ENCODE peak calls at places on chromosomes 1 and 21, in nine cellular contexts. P, V, R, W, N, J, O, B and Y are unnamed samples.

GRCh38 chr1:2983319-2983705 is 38.0 kb upstream of the ACTRT2 start:
- DNase-seq in P (peak), V (no peak), R (no peak), W (no peak), N (no peak), J (no peak), O (no peak), B (no peak), Y (no peak)

GRCh38 chr1:83500987-83501591 is 497.8 kb downstream of the TTLL7 start:
- DNase-seq in P (no peak), V (no peak), R (no peak), W (no peak), N (no peak), J (no peak), O (no peak), B (no peak), Y (no peak)

GRCh38 chr1:45526135-45526644 is 4.5 kb upstream of the PRDX1 start:
- DNase-seq in P (no peak), V (no peak), R (no peak), W (no peak), N (no peak), J (no peak), O (no peak), B (no peak), Y (no peak)

GRCh38 chr1:16217061-16217785 is 4.8 kb upstream of the ARHGEF19 start:
- DNase-seq in P (peak), V (peak), R (peak), W (peak), N (peak), J (peak), O (peak), B (peak), Y (peak)

GRCh38 chr1:174217787-174218574 is 58.7 kb downstream of the RABGAP1L start:
- DNase-seq in P (no peak), V (no peak), R (no peak), W (peak), N (no peak), J (no peak), O (no peak), B (peak), Y (no peak)

GRCh38 chr1:244381887-244382565 is 69.7 kb downstream of the ADSS2 start:
- DNase-seq in P (no peak), V (no peak), R (no peak), W (no peak), N (no peak), J (no peak), O (no peak), B (no peak), Y (no peak)

GRCh38 chr1:175720023-175720422 is 23.4 kb downstream of the TNR start:
- DNase-seq in P (no peak), V (no peak), R (no peak), W (no peak), N (no peak), J (no peak), O (no peak), B (no peak), Y (no peak)

GRCh38 chr1:10228528-10228927 is 18.2 kb downstream of the KIF1B start:
- DNase-seq in P (no peak), V (no peak), R (no peak), W (no peak), N (no peak), J (no peak), O (no peak), B (no peak), Y (no peak)

GRCh38 chr1:242199861-242200458 is 201.1 kb upstream of the MAP1LC3C start:
- DNase-seq in P (no peak), V (no peak), R (no peak), W (no peak), N (no peak), J (no peak), O (no peak), B (no peak), Y (no peak)

GRCh38 chr1:190353538-190354101 is 124.0 kb downstream of the BRINP3 start:
- DNase-seq in P (no peak), V (no peak), R (no peak), W (no peak), N (no peak), J (no peak), O (no peak), B (no peak), Y (no peak)

GRCh38 chr1:115112496-115113375 is 23.4 kb upstream of the TSPAN2 start:
- DNase-seq in P (peak), V (no peak), R (peak), W (peak), N (peak), J (no peak), O (peak), B (peak), Y (no peak)

GRCh38 chr1:47931395-47931794 is 65.8 kb downstream of the TRABD2B start:
- DNase-seq in P (no peak), V (no peak), R (no peak), W (peak), N (no peak), J (no peak), O (no peak), B (no peak), Y (no peak)

GRCh38 chr1:203475012-203475981 is at the start of gene PRELP:
- DNase-seq in P (peak), V (no peak), R (no peak), W (no peak), N (no peak), J (peak), O (no peak), B (peak), Y (no peak)

GRCh38 chr1:165854101-165854845 is 26.9 kb downstream of the UCK2 start:
- DNase-seq in P (no peak), V (no peak), R (no peak), W (peak), N (no peak), J (peak), O (no peak), B (peak), Y (no peak)

GRCh38 chr21:40615503-40616376 is 231.2 kb downstream of the DSCAM start:
- DNase-seq in P (no peak), V (no peak), R (no peak), W (no peak), N (no peak), J (no peak), O (no peak), B (peak), Y (no peak)

GRCh38 chr1:2134604-2135307 is 59.8 kb downstream of the FAAP20 start:
- DNase-seq in P (peak), V (no peak), R (no peak), W (no peak), N (no peak), J (no peak), O (no peak), B (no peak), Y (no peak)

GRCh38 chr1:222225171-222225570 is 322.7 kb downstream of the HHIPL2 start:
- DNase-seq in P (no peak), V (no peak), R (no peak), W (no peak), N (no peak), J (no peak), O (no peak), B (no peak), Y (no peak)

GRCh38 chr1:76867342-76868130 is at the start of gene ST6GALNAC5:
- DNase-seq in P (no peak), V (peak), R (peak), W (peak), N (peak), J (peak), O (no peak), B (peak), Y (no peak)

GRCh38 chr1:112507896-112508241 is 896 bp upstream of the WNT2B start:
- DNase-seq in P (no peak), V (no peak), R (no peak), W (peak), N (no peak), J (no peak), O (peak), B (peak), Y (no peak)

GRCh38 chr1:221440658-221441057 is 301.2 kb downstream of the DUSP10 start:
- DNase-seq in P (no peak), V (no peak), R (no peak), W (peak), N (no peak), J (no peak), O (no peak), B (peak), Y (no peak)

GRCh38 chr21:38297871-38298270 is 41.1 kb downstream of the KCNJ15 start:
- DNase-seq in P (no peak), V (no peak), R (no peak), W (no peak), N (no peak), J (no peak), O (no peak), B (no peak), Y (no peak)

GRCh38 chr1:45246760-45247159 is 40.4 kb upstream of the ZSWIM5 start:
- DNase-seq in P (no peak), V (no peak), R (no peak), W (no peak), N (peak), J (no peak), O (no peak), B (no peak), Y (no peak)

GRCh38 chr1:24679725-24680124 is 36.6 kb downstream of the SRRM1 start:
- DNase-seq in P (no peak), V (no peak), R (no peak), W (no peak), N (no peak), J (no peak), O (no peak), B (no peak), Y (no peak)

GRCh38 chr1:43152866-43153265 is 19.2 kb downstream of the EBNA1BP2 start:
- DNase-seq in P (no peak), V (no peak), R (no peak), W (no peak), N (no peak), J (no peak), O (no peak), B (no peak), Y (no peak)

GRCh38 chr1:41631154-41631553 is 146.7 kb upstream of the EDN2 start:
- DNase-seq in P (no peak), V (no peak), R (no peak), W (no peak), N (no peak), J (no peak), O (no peak), B (no peak), Y (no peak)

GRCh38 chr1:245356891-245357585 is 202.3 kb downstream of the KIF26B start:
- DNase-seq in P (no peak), V (no peak), R (no peak), W (peak), N (no peak), J (no peak), O (no peak), B (no peak), Y (no peak)

GRCh38 chr1:229191066-229191674 is 79.7 kb upstream of the RAB4A start:
- DNase-seq in P (no peak), V (no peak), R (no peak), W (no peak), N (no peak), J (no peak), O (no peak), B (no peak), Y (no peak)

GRCh38 chr1:182615468-182616129 is 11.4 kb upstream of the RGS16 start:
- DNase-seq in P (peak), V (peak), R (no peak), W (no peak), N (no peak), J (no peak), O (no peak), B (peak), Y (no peak)

GRCh38 chr1:161473363-161473762 is 31.9 kb upstream of the FCGR2A start:
- DNase-seq in P (no peak), V (no peak), R (no peak), W (peak), N (no peak), J (peak), O (no peak), B (peak), Y (no peak)